ENCODE peak calls at places on chromosomes 1 and 21, in eight cellular contexts. T is KBM-7; Y is activated CD8-positive, alpha-beta memory T cell treated with anti-CD3 and anti-CD28 coated beads, Interleukin-2, amount 10 ng/mL, durations not matched to agents 7 days and 5 days; X is fibroblast of the conjunctiva; Z is A549; F is left cardiac atrium; N is body of pancreas; Q is effector memory CD8-positive, alpha-beta T cell. J is an unnamed sample.

GRCh38 chr1:156436319-156437043 is 64.1 kb downstream of the MEF2D start:
- DNase-seq in T (no peak), Y (no peak), X (no peak), Z (no peak), F (no peak), N (peak; percentile 31), Q (no peak), J (no peak)

GRCh38 chr1:71053758-71054157 is 6.1 kb upstream of the PTGER3 start:
- DNase-seq in T (no peak), Y (no peak), X (no peak), Z (no peak), F (no peak), N (no peak), Q (no peak), J (no peak)

GRCh38 chr1:178461676-178462075 is 35.1 kb downstream of the CLEC20A start:
- DNase-seq in T (no peak), Y (no peak), X (no peak), Z (no peak), F (no peak), N (no peak), Q (no peak), J (no peak)

GRCh38 chr1:6473974-6474814 is 8.2 kb upstream of the TNFRSF25 start:
- DNase-seq in T (no peak), Y (no peak), X (no peak), Z (no peak), F (no peak), N (no peak), Q (no peak), J (no peak)

GRCh38 chr1:145845514-145846161 is at the start of gene NUDT17:
- DNase-seq in T (peak; percentile 79), Y (peak; percentile 84), X (peak; percentile 42), Z (peak; percentile 79), F (peak; percentile 88), N (peak; percentile 85), Q (peak; percentile 73), J (peak; percentile 25)

GRCh38 chr1:15538750-15539149 is 12.1 kb downstream of the DNAJC16 start:
- DNase-seq in T (no peak), Y (no peak), X (peak; percentile 9), Z (no peak), F (no peak), N (no peak), Q (no peak), J (no peak)

GRCh38 chr1:77925536-77925935 is 37.1 kb downstream of the NEXN start:
- DNase-seq in T (no peak), Y (no peak), X (no peak), Z (no peak), F (no peak), N (no peak), Q (no peak), J (no peak)

GRCh38 chr1:3483801-3484444 is 29.5 kb downstream of the ARHGEF16 start:
- DNase-seq in T (peak; percentile 50), Y (peak; percentile 52), X (no peak), Z (peak; percentile 25), F (peak; percentile 53), N (peak; percentile 69), Q (peak; percentile 26), J (no peak)

GRCh38 chr1:16462773-16463330 is 22.3 kb downstream of the NECAP2 start:
- DNase-seq in T (no peak), Y (no peak), X (no peak), Z (no peak), F (no peak), N (no peak), Q (no peak), J (no peak)

GRCh38 chr1:156465747-156466365 is 34.7 kb downstream of the MEF2D start:
- DNase-seq in T (peak; percentile 32), Y (no peak), X (no peak), Z (peak; percentile 38), F (no peak), N (no peak), Q (no peak), J (no peak)

GRCh38 chr1:226593541-226593940 is 45.0 kb downstream of the STUM start:
- DNase-seq in T (no peak), Y (no peak), X (no peak), Z (no peak), F (no peak), N (no peak), Q (no peak), J (no peak)

GRCh38 chr1:226629210-226629895 is 80.8 kb downstream of the STUM start:
- DNase-seq in T (no peak), Y (no peak), X (no peak), Z (no peak), F (no peak), N (no peak), Q (no peak), J (no peak)

GRCh38 chr1:239387304-239388231 is 1.2 kb downstream of the CHRM3 start:
- DNase-seq in T (peak; percentile 57), Y (no peak), X (no peak), Z (peak; percentile 8), F (no peak), N (peak; percentile 57), Q (no peak), J (no peak)

GRCh38 chr1:152347116-152347728 is 12.6 kb downstream of the FLG2 start:
- DNase-seq in T (peak; percentile 60), Y (peak; percentile 64), X (peak; percentile 36), Z (peak; percentile 67), F (no peak), N (peak; percentile 48), Q (peak; percentile 64), J (peak; percentile 28)

GRCh38 chr1:241950390-241950789 is 7.2 kb upstream of the BECN2 start:
- DNase-seq in T (no peak), Y (no peak), X (peak; percentile 82), Z (no peak), F (no peak), N (no peak), Q (no peak), J (no peak)

GRCh38 chr1:25673456-25673855 is 56.9 kb downstream of the MAN1C1 start:
- DNase-seq in T (no peak), Y (no peak), X (no peak), Z (no peak), F (no peak), N (no peak), Q (no peak), J (no peak)

GRCh38 chr21:16454371-16454770 is 724.6 kb downstream of the USP25 start:
- DNase-seq in T (no peak), Y (no peak), X (no peak), Z (peak; percentile 3), F (no peak), N (no peak), Q (no peak), J (no peak)

GRCh38 chr1:228887956-228888355 is 152.7 kb downstream of the RHOU start:
- DNase-seq in T (no peak), Y (no peak), X (no peak), Z (no peak), F (no peak), N (no peak), Q (no peak), J (no peak)

GRCh38 chr1:92441316-92442311 is 45.1 kb downstream of the GFI1 start:
- DNase-seq in T (no peak), Y (no peak), X (no peak), Z (peak; percentile 60), F (no peak), N (peak; percentile 90), Q (no peak), J (no peak)

GRCh38 chr1:6803357-6803756 is 18.1 kb downstream of the CAMTA1 start:
- DNase-seq in T (no peak), Y (no peak), X (no peak), Z (no peak), F (no peak), N (no peak), Q (no peak), J (no peak)

GRCh38 chr1:160346953-160347352 is 3.8 kb downstream of the NCSTN start:
- DNase-seq in T (peak; percentile 66), Y (peak; percentile 37), X (no peak), Z (no peak), F (no peak), N (no peak), Q (no peak), J (no peak)